ENCODE peak calls at places on chromosomes 16 and 17, in six cellular contexts. K, M, H, D, B and X are unnamed samples.

GRCh38 chr17:15233022-15233805 is 31.9 kb downstream of the PMP22 start:
- DNase-seq in D (no peak), H (no peak), M (no peak), B (peak), K (peak), X (no peak)

GRCh38 chr17:68771867-68772515 is 170.8 kb upstream of the FAM20A start:
- DNase-seq in D (peak), K (peak), M (peak), B (peak), H (peak), X (peak)

GRCh38 chr16:35150805-35151312 is 1691.4 kb downstream of the TP53TG3F start:
- DNase-seq in B (no peak), M (no peak), H (no peak), D (no peak), K (no peak), X (no peak)

GRCh38 chr17:9002610-9003354 is 18.5 kb upstream of the NTN1 start:
- DNase-seq in D (peak), M (no peak), B (no peak), K (no peak), H (no peak), X (no peak)

GRCh38 chr17:77834170-77835115 is 124.1 kb upstream of the TNRC6C start:
- DNase-seq in D (peak), K (peak), M (no peak), H (no peak), B (peak), X (peak)

GRCh38 chr17:72602517-72603345 is 481.9 kb downstream of the SOX9 start:
- DNase-seq in D (peak), M (no peak), K (peak), B (peak), H (no peak), X (no peak)

GRCh38 chr17:78924481-78925151 is 571 bp downstream of the TIMP2 start:
- DNase-seq in B (no peak), H (no peak), K (peak), D (no peak), M (no peak), X (no peak)

GRCh38 chr17:51085150-51085805 is 35.4 kb downstream of the SPAG9 start:
- DNase-seq in M (no peak), D (no peak), B (peak), H (no peak), K (peak), X (no peak)